ENCODE peak calls at places on chromosomes 6 and 20, in eight cellular contexts. U is head of caudate nucleus, F is Right ventricle myocardium superior, Y is heart right ventricle, N is sciatic nerve, T is cardiac fibroblast, R is MM.1S, I is NCI-H187. E is an unnamed sample.

GRCh38 chr6:122712864-122713612 is 66.5 kb upstream of the FABP7 start:
- DNase-seq in U (no peak), F (no peak), Y (no peak), N (no peak), T (no peak), R (no peak), I (no peak), E (peak; percentile 74)

GRCh38 chr6:42177514-42178364 is 4.6 kb downstream of the GUCA1A start:
- DNase-seq in U (peak; percentile 36), F (no peak), Y (no peak), N (no peak), T (no peak), R (no peak), I (no peak), E (no peak)

GRCh38 chr6:137089305-137089704 is 44.5 kb upstream of the IL20RA start:
- DNase-seq in U (no peak), F (no peak), Y (no peak), N (no peak), T (no peak), R (no peak), I (no peak), E (no peak)

GRCh38 chr20:51810155-51811039 is 8.1 kb upstream of the SALL4 start:
- DNase-seq in U (no peak), F (no peak), Y (no peak), N (no peak), T (no peak), R (no peak), I (no peak), E (no peak)

GRCh38 chr6:75830959-75831885 is 82.2 kb downstream of the MYO6 start:
- DNase-seq in U (no peak), F (no peak), Y (no peak), N (no peak), T (peak; percentile 39), R (no peak), I (no peak), E (no peak)

GRCh38 chr6:121143476-121143875 is 190.8 kb downstream of the TBC1D32 start:
- DNase-seq in U (no peak), F (no peak), Y (no peak), N (no peak), T (peak; percentile 31), R (no peak), I (no peak), E (no peak)

GRCh38 chr20:36812601-36813000 is 39.0 kb upstream of the DSN1 start:
- DNase-seq in U (no peak), F (no peak), Y (no peak), N (no peak), T (no peak), R (no peak), I (no peak), E (no peak)

GRCh38 chr6:125913145-125913544 is 43.4 kb upstream of the HINT3 start:
- DNase-seq in U (no peak), F (no peak), Y (no peak), N (no peak), T (no peak), R (no peak), I (no peak), E (no peak)

GRCh38 chr6:109062756-109063352 is 31.8 kb downstream of the SESN1 start:
- DNase-seq in U (no peak), F (no peak), Y (no peak), N (no peak), T (no peak), R (peak; percentile 18), I (no peak), E (no peak)

GRCh38 chr6:68673255-68673654 is 38.2 kb downstream of the ADGRB3 start:
- DNase-seq in U (no peak), F (no peak), Y (no peak), N (no peak), T (no peak), R (no peak), I (no peak), E (no peak)

GRCh38 chr20:44598413-44599290 is 16.3 kb downstream of the PKIG start:
- DNase-seq in U (no peak), F (peak; percentile 75), Y (peak; percentile 64), N (no peak), T (peak; percentile 36), R (peak; percentile 38), I (no peak), E (no peak)

GRCh38 chr6:43604174-43604573 is 24.9 kb downstream of the GTPBP2 start:
- DNase-seq in U (no peak), F (no peak), Y (no peak), N (no peak), T (peak; percentile 95), R (no peak), I (no peak), E (no peak)

GRCh38 chr20:24891546-24892393 is 57.3 kb upstream of the CST7 start:
- DNase-seq in U (no peak), F (no peak), Y (no peak), N (no peak), T (no peak), R (no peak), I (no peak), E (no peak)

GRCh38 chr6:43891072-43891870 is 121.3 kb downstream of the VEGFA start:
- DNase-seq in U (no peak), F (no peak), Y (no peak), N (no peak), T (no peak), R (no peak), I (peak; percentile 44), E (peak; percentile 79)

GRCh38 chr6:658244-658643 is 1.3 kb upstream of the HUS1B start:
- DNase-seq in U (no peak), F (no peak), Y (no peak), N (no peak), T (peak; percentile 58), R (no peak), I (no peak), E (no peak)